ENCODE peak calls at places on chromosomes 3 and 15, in seven cellular contexts. One of them, this sample, is unnamed.

GRCh38 chr15:67109141-67110034 is 44.0 kb downstream of the SMAD3 start:
- DNase-seq in CD4-positive, CD25-positive, alpha-beta regulatory T cell: no peak
- DNase-seq in fibroblast of lung: peak; percentile 99
- DNase-seq in uterus: peak; percentile 71
- DNase-seq in A673: peak; percentile 58
- DNase-seq in thoracic aorta: no peak
- DNase-seq in psoas muscle: peak; percentile 89
- DNase-seq in this sample: no peak

GRCh38 chr3:8182904-8183303 is 318.7 kb upstream of the LMCD1 start:
- DNase-seq in A673: no peak
- DNase-seq in psoas muscle: no peak
- DNase-seq in fibroblast of lung: no peak
- DNase-seq in CD4-positive, CD25-positive, alpha-beta regulatory T cell: no peak
- DNase-seq in thoracic aorta: no peak
- DNase-seq in uterus: no peak
- DNase-seq in this sample: no peak

GRCh38 chr15:78302579-78302978 is 3.2 kb upstream of the SKIC8 start:
- DNase-seq in fibroblast of lung: peak; percentile 91
- DNase-seq in uterus: no peak
- DNase-seq in CD4-positive, CD25-positive, alpha-beta regulatory T cell: no peak
- DNase-seq in A673: peak; percentile 57
- DNase-seq in psoas muscle: no peak
- DNase-seq in thoracic aorta: no peak
- DNase-seq in this sample: no peak

GRCh38 chr15:90249123-90249863 is at the start of gene TTLL13:
- DNase-seq in A673: peak; percentile 87
- DNase-seq in psoas muscle: peak; percentile 98
- DNase-seq in thoracic aorta: peak; percentile 91
- DNase-seq in CD4-positive, CD25-positive, alpha-beta regulatory T cell: peak; percentile 29
- DNase-seq in fibroblast of lung: peak; percentile 75
- DNase-seq in uterus: peak; percentile 96
- DNase-seq in this sample: peak; percentile 98

GRCh38 chr3:186882881-186883685 is 40.6 kb downstream of the ADIPOQ start:
- DNase-seq in CD4-positive, CD25-positive, alpha-beta regulatory T cell: no peak
- DNase-seq in thoracic aorta: no peak
- DNase-seq in uterus: no peak
- DNase-seq in A673: peak; percentile 92
- DNase-seq in psoas muscle: no peak
- DNase-seq in fibroblast of lung: peak; percentile 40
- DNase-seq in this sample: no peak

GRCh38 chr3:126414406-126414805 is 19.7 kb downstream of the CFAP100 start:
- DNase-seq in CD4-positive, CD25-positive, alpha-beta regulatory T cell: no peak
- DNase-seq in uterus: no peak
- DNase-seq in thoracic aorta: no peak
- DNase-seq in fibroblast of lung: no peak
- DNase-seq in psoas muscle: no peak
- DNase-seq in A673: no peak
- DNase-seq in this sample: no peak

GRCh38 chr15:29778382-29778781 is 43.9 kb downstream of the TJP1 start:
- DNase-seq in fibroblast of lung: no peak
- DNase-seq in A673: no peak
- DNase-seq in psoas muscle: no peak
- DNase-seq in uterus: no peak
- DNase-seq in CD4-positive, CD25-positive, alpha-beta regulatory T cell: no peak
- DNase-seq in thoracic aorta: no peak
- DNase-seq in this sample: no peak

GRCh38 chr3:12948891-12949711 is 107.7 kb upstream of the RPL32 start:
- DNase-seq in psoas muscle: no peak
- DNase-seq in A673: no peak
- DNase-seq in CD4-positive, CD25-positive, alpha-beta regulatory T cell: no peak
- DNase-seq in uterus: no peak
- DNase-seq in fibroblast of lung: peak; percentile 9
- DNase-seq in thoracic aorta: no peak
- DNase-seq in this sample: no peak

GRCh38 chr15:31332020-31332680 is 5.5 kb downstream of the KLF13 start:
- DNase-seq in thoracic aorta: no peak
- DNase-seq in fibroblast of lung: no peak
- DNase-seq in psoas muscle: no peak
- DNase-seq in A673: no peak
- DNase-seq in CD4-positive, CD25-positive, alpha-beta regulatory T cell: no peak
- DNase-seq in uterus: no peak
- DNase-seq in this sample: no peak

GRCh38 chr3:104279617-104280016 is 1087.1 kb upstream of the ALCAM start:
- DNase-seq in A673: peak; percentile 10
- DNase-seq in CD4-positive, CD25-positive, alpha-beta regulatory T cell: no peak
- DNase-seq in thoracic aorta: no peak
- DNase-seq in fibroblast of lung: peak; percentile 61
- DNase-seq in uterus: no peak
- DNase-seq in psoas muscle: no peak
- DNase-seq in this sample: no peak

GRCh38 chr3:107432646-107433045 is 55.4 kb downstream of the CCDC54 start:
- DNase-seq in CD4-positive, CD25-positive, alpha-beta regulatory T cell: no peak
- DNase-seq in thoracic aorta: no peak
- DNase-seq in A673: no peak
- DNase-seq in uterus: no peak
- DNase-seq in fibroblast of lung: peak; percentile 1
- DNase-seq in psoas muscle: no peak
- DNase-seq in this sample: no peak

GRCh38 chr3:157544501-157545139 is 41.4 kb upstream of the VEPH1 start:
- DNase-seq in CD4-positive, CD25-positive, alpha-beta regulatory T cell: no peak
- DNase-seq in A673: no peak
- DNase-seq in uterus: no peak
- DNase-seq in psoas muscle: no peak
- DNase-seq in fibroblast of lung: peak; percentile 94
- DNase-seq in thoracic aorta: no peak
- DNase-seq in this sample: no peak

GRCh38 chr3:48411606-48412374 is 18.1 kb downstream of the PLXNB1 start:
- DNase-seq in CD4-positive, CD25-positive, alpha-beta regulatory T cell: no peak
- DNase-seq in A673: no peak
- DNase-seq in psoas muscle: no peak
- DNase-seq in uterus: no peak
- DNase-seq in fibroblast of lung: no peak
- DNase-seq in thoracic aorta: no peak
- DNase-seq in this sample: no peak

GRCh38 chr3:153038779-153039178 is 123.2 kb upstream of the RAP2B start:
- DNase-seq in A673: no peak
- DNase-seq in psoas muscle: no peak
- DNase-seq in thoracic aorta: no peak
- DNase-seq in CD4-positive, CD25-positive, alpha-beta regulatory T cell: no peak
- DNase-seq in uterus: no peak
- DNase-seq in fibroblast of lung: no peak
- DNase-seq in this sample: no peak

GRCh38 chr15:85693277-85693676 is 101.4 kb downstream of the KLHL25 start:
- DNase-seq in uterus: no peak
- DNase-seq in thoracic aorta: no peak
- DNase-seq in CD4-positive, CD25-positive, alpha-beta regulatory T cell: no peak
- DNase-seq in A673: no peak
- DNase-seq in fibroblast of lung: no peak
- DNase-seq in psoas muscle: no peak
- DNase-seq in this sample: no peak

GRCh38 chr3:131356006-131356405 is 25.6 kb upstream of the NUDT16 start:
- DNase-seq in thoracic aorta: no peak
- DNase-seq in fibroblast of lung: no peak
- DNase-seq in A673: no peak
- DNase-seq in psoas muscle: no peak
- DNase-seq in CD4-positive, CD25-positive, alpha-beta regulatory T cell: no peak
- DNase-seq in uterus: no peak
- DNase-seq in this sample: no peak

GRCh38 chr3:158465074-158465473 is 105.9 kb upstream of the MLF1 start:
- DNase-seq in thoracic aorta: no peak
- DNase-seq in A673: no peak
- DNase-seq in uterus: no peak
- DNase-seq in fibroblast of lung: no peak
- DNase-seq in psoas muscle: no peak
- DNase-seq in CD4-positive, CD25-positive, alpha-beta regulatory T cell: no peak
- DNase-seq in this sample: no peak

GRCh38 chr3:62962656-62963055 is 87.4 kb upstream of the CADPS start:
- DNase-seq in uterus: no peak
- DNase-seq in fibroblast of lung: no peak
- DNase-seq in psoas muscle: no peak
- DNase-seq in CD4-positive, CD25-positive, alpha-beta regulatory T cell: no peak
- DNase-seq in thoracic aorta: no peak
- DNase-seq in A673: no peak
- DNase-seq in this sample: no peak

GRCh38 chr3:29283297-29283681 is 2.4 kb downstream of the RBMS3 start:
- DNase-seq in fibroblast of lung: peak; percentile 42
- DNase-seq in psoas muscle: no peak
- DNase-seq in uterus: no peak
- DNase-seq in A673: no peak
- DNase-seq in CD4-positive, CD25-positive, alpha-beta regulatory T cell: no peak
- DNase-seq in thoracic aorta: no peak
- DNase-seq in this sample: no peak

GRCh38 chr3:29283739-29284138 is 2.9 kb downstream of the RBMS3 start:
- DNase-seq in thoracic aorta: no peak
- DNase-seq in fibroblast of lung: peak; percentile 23
- DNase-seq in psoas muscle: no peak
- DNase-seq in A673: no peak
- DNase-seq in CD4-positive, CD25-positive, alpha-beta regulatory T cell: no peak
- DNase-seq in uterus: no peak
- DNase-seq in this sample: no peak

GRCh38 chr3:29284578-29284977 is 3.7 kb downstream of the RBMS3 start:
- DNase-seq in A673: no peak
- DNase-seq in CD4-positive, CD25-positive, alpha-beta regulatory T cell: no peak
- DNase-seq in thoracic aorta: no peak
- DNase-seq in uterus: no peak
- DNase-seq in psoas muscle: no peak
- DNase-seq in fibroblast of lung: peak; percentile 40
- DNase-seq in this sample: no peak

GRCh38 chr3:29286841-29287240 is 6.0 kb downstream of the RBMS3 start:
- DNase-seq in uterus: no peak
- DNase-seq in A673: peak; percentile 68
- DNase-seq in fibroblast of lung: peak; percentile 91
- DNase-seq in thoracic aorta: no peak
- DNase-seq in psoas muscle: no peak
- DNase-seq in CD4-positive, CD25-positive, alpha-beta regulatory T cell: no peak
- DNase-seq in this sample: no peak

GRCh38 chr3:29285356-29286070 is 4.6 kb downstream of the RBMS3 start:
- DNase-seq in thoracic aorta: no peak
- DNase-seq in uterus: no peak
- DNase-seq in CD4-positive, CD25-positive, alpha-beta regulatory T cell: no peak
- DNase-seq in fibroblast of lung: peak; percentile 67
- DNase-seq in A673: peak; percentile 71
- DNase-seq in psoas muscle: no peak
- DNase-seq in this sample: no peak
- H3K27ac ChIP-seq in thoracic aorta: peak overlapping the region; percentile 67
- H3K27ac ChIP-seq in uterus: peak overlapping the region; percentile 92
- H3K27ac ChIP-seq in CD4-positive, CD25-positive, alpha-beta regulatory T cell: no peak overlapping the region
- H3K27ac ChIP-seq in fibroblast of lung: peak overlapping the region; percentile 59
- H3K27ac ChIP-seq in A673: peak overlapping the region; percentile 81
- H3K27ac ChIP-seq in psoas muscle: peak overlapping the region; percentile 93
- H3K27ac ChIP-seq in this sample: peak overlapping the region; percentile 84

GRCh38 chr15:25734680-25735355 is 128.3 kb downstream of the ATP10A start:
- DNase-seq in CD4-positive, CD25-positive, alpha-beta regulatory T cell: no peak
- DNase-seq in uterus: no peak
- DNase-seq in psoas muscle: no peak
- DNase-seq in fibroblast of lung: no peak
- DNase-seq in A673: no peak
- DNase-seq in thoracic aorta: no peak
- DNase-seq in this sample: no peak

GRCh38 chr15:25735550-25736384 is 127.4 kb downstream of the ATP10A start:
- DNase-seq in fibroblast of lung: no peak
- DNase-seq in uterus: no peak
- DNase-seq in psoas muscle: no peak
- DNase-seq in thoracic aorta: no peak
- DNase-seq in CD4-positive, CD25-positive, alpha-beta regulatory T cell: no peak
- DNase-seq in A673: no peak
- DNase-seq in this sample: no peak

GRCh38 chr15:25738171-25738792 is 124.8 kb downstream of the ATP10A start:
- DNase-seq in fibroblast of lung: peak; percentile 66
- DNase-seq in CD4-positive, CD25-positive, alpha-beta regulatory T cell: no peak
- DNase-seq in thoracic aorta: no peak
- DNase-seq in uterus: no peak
- DNase-seq in psoas muscle: no peak
- DNase-seq in A673: no peak
- DNase-seq in this sample: no peak

GRCh38 chr15:25736451-25736850 is 126.7 kb downstream of the ATP10A start:
- DNase-seq in A673: no peak
- DNase-seq in CD4-positive, CD25-positive, alpha-beta regulatory T cell: no peak
- DNase-seq in thoracic aorta: no peak
- DNase-seq in uterus: no peak
- DNase-seq in fibroblast of lung: no peak
- DNase-seq in psoas muscle: no peak
- DNase-seq in this sample: no peak

DNA sequence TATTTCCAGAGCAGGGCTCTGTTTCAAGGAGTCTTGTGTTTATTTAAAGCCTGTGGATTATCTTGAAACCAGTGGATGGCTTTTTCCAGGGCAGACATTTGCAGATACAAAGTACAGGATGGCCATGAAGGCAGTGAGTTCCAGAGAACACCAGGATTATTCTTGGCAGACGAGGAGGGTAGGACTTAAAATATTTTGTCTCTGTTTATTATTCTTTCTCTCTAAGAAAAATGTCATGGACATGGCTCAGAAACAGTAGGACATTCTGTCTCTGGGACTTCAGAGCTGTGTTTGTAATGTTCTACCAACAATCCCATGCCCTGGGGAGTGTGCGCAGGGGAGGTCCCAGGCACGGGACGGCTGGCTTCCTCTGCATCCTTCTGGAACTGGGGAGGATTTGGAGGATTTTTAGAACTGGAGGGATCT is 125.9 kb downstream of the ATP10A start:
- DNase-seq in fibroblast of lung: peak; percentile 56
- DNase-seq in A673: no peak
- DNase-seq in uterus: no peak
- DNase-seq in psoas muscle: no peak
- DNase-seq in thoracic aorta: no peak
- DNase-seq in CD4-positive, CD25-positive, alpha-beta regulatory T cell: no peak
- DNase-seq in this sample: no peak
- H3K27ac ChIP-seq in fibroblast of lung: peak overlapping the region; percentile 22
- H3K27ac ChIP-seq in A673: no peak overlapping the region
- H3K27ac ChIP-seq in uterus: no peak overlapping the region
- H3K27ac ChIP-seq in psoas muscle: no peak overlapping the region
- H3K27ac ChIP-seq in thoracic aorta: peak overlapping the region; percentile 79
- H3K27ac ChIP-seq in CD4-positive, CD25-positive, alpha-beta regulatory T cell: no peak overlapping the region
- H3K27ac ChIP-seq in this sample: no peak overlapping the region

GRCh38 chr3:43006825-43007224 is 27.7 kb downstream of the GASK1A start:
- DNase-seq in uterus: no peak
- DNase-seq in fibroblast of lung: no peak
- DNase-seq in psoas muscle: no peak
- DNase-seq in thoracic aorta: no peak
- DNase-seq in A673: no peak
- DNase-seq in CD4-positive, CD25-positive, alpha-beta regulatory T cell: no peak
- DNase-seq in this sample: no peak
- H3K27ac ChIP-seq in uterus: no peak overlapping the region
- H3K27ac ChIP-seq in fibroblast of lung: no peak overlapping the region
- H3K27ac ChIP-seq in psoas muscle: no peak overlapping the region
- H3K27ac ChIP-seq in thoracic aorta: no peak overlapping the region
- H3K27ac ChIP-seq in A673: no peak overlapping the region
- H3K27ac ChIP-seq in CD4-positive, CD25-positive, alpha-beta regulatory T cell: no peak overlapping the region
- H3K27ac ChIP-seq in this sample: no peak overlapping the region

DNA sequence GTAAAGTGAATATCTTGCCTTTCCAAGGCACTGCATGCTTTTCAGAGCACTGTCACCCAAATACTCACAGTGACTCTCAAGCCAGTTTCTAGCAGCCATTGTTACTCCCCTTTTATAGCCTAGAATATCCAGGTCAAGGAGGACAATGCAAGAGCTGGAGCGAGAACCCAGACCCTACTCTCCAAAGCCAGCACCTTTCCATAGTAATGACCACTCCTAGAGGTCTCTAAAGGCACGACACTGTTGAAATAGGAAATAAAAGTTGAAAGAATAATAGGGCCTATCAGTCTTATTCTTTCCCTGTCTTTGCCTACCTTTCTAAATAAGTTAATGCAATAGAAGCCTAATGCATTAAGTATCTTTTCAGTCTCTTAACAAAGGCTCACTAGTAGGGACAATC is 33.6 kb upstream of the DUT start:
- DNase-seq in CD4-positive, CD25-positive, alpha-beta regulatory T cell: no peak
- DNase-seq in fibroblast of lung: no peak
- DNase-seq in psoas muscle: no peak
- DNase-seq in A673: no peak
- DNase-seq in thoracic aorta: no peak
- DNase-seq in uterus: no peak
- DNase-seq in this sample: no peak
- H3K27ac ChIP-seq in CD4-positive, CD25-positive, alpha-beta regulatory T cell: no peak overlapping the region
- H3K27ac ChIP-seq in fibroblast of lung: no peak overlapping the region
- H3K27ac ChIP-seq in psoas muscle: no peak overlapping the region
- H3K27ac ChIP-seq in A673: no peak overlapping the region
- H3K27ac ChIP-seq in thoracic aorta: no peak overlapping the region
- H3K27ac ChIP-seq in uterus: no peak overlapping the region
- H3K27ac ChIP-seq in this sample: no peak overlapping the region